ENCODE peak calls at places on chromosomes 2 and 18, in six cellular contexts. One of them, this sample, is unnamed.

GRCh38 chr18:76803814-76804213 is 18.5 kb upstream of the ZNF236 start:
- DNase-seq in stimulated activated CD8-positive, alpha-beta memory T cell treated with anti-CD3 and anti-CD28 coated beads, Interleukin-2, amount 100 ng/mL, for 1 hour: peak
- DNase-seq in GM23248: peak
- DNase-seq in stromal cell of bone marrow: peak
- DNase-seq in neural progenitor cell: peak
- DNase-seq in fibroblast of lung: peak
- DNase-seq in this sample: no peak

GRCh38 chr18:23912356-23912755 is 102.2 kb upstream of the TTC39C start:
- DNase-seq in stromal cell of bone marrow: peak
- DNase-seq in neural progenitor cell: no peak
- DNase-seq in GM23248: peak
- DNase-seq in fibroblast of lung: peak
- DNase-seq in stimulated activated CD8-positive, alpha-beta memory T cell treated with anti-CD3 and anti-CD28 coated beads, Interleukin-2, amount 100 ng/mL, for 1 hour: no peak
- DNase-seq in this sample: no peak

GRCh38 chr2:215311625-215312394 is at the start of gene ATIC:
- DNase-seq in GM23248: peak
- DNase-seq in stimulated activated CD8-positive, alpha-beta memory T cell treated with anti-CD3 and anti-CD28 coated beads, Interleukin-2, amount 100 ng/mL, for 1 hour: peak
- DNase-seq in neural progenitor cell: peak
- DNase-seq in stromal cell of bone marrow: peak
- DNase-seq in fibroblast of lung: peak
- DNase-seq in this sample: peak

GRCh38 chr2:168787782-168788376 is 14.6 kb upstream of the NOSTRIN start:
- DNase-seq in GM23248: no peak
- DNase-seq in fibroblast of lung: no peak
- DNase-seq in stromal cell of bone marrow: no peak
- DNase-seq in stimulated activated CD8-positive, alpha-beta memory T cell treated with anti-CD3 and anti-CD28 coated beads, Interleukin-2, amount 100 ng/mL, for 1 hour: no peak
- DNase-seq in neural progenitor cell: no peak
- DNase-seq in this sample: no peak

GRCh38 chr2:119123359-119123758 is 35.2 kb downstream of the C1QL2 start:
- DNase-seq in fibroblast of lung: no peak
- DNase-seq in stromal cell of bone marrow: no peak
- DNase-seq in GM23248: no peak
- DNase-seq in neural progenitor cell: peak
- DNase-seq in stimulated activated CD8-positive, alpha-beta memory T cell treated with anti-CD3 and anti-CD28 coated beads, Interleukin-2, amount 100 ng/mL, for 1 hour: no peak
- DNase-seq in this sample: no peak

GRCh38 chr2:44135771-44136170 is 32.9 kb upstream of the PPM1B start:
- DNase-seq in fibroblast of lung: peak
- DNase-seq in neural progenitor cell: no peak
- DNase-seq in GM23248: peak
- DNase-seq in stromal cell of bone marrow: peak
- DNase-seq in stimulated activated CD8-positive, alpha-beta memory T cell treated with anti-CD3 and anti-CD28 coated beads, Interleukin-2, amount 100 ng/mL, for 1 hour: no peak
- DNase-seq in this sample: no peak

GRCh38 chr2:200340527-200341224 is 34.2 kb downstream of the SPATS2L start:
- DNase-seq in fibroblast of lung: peak
- DNase-seq in neural progenitor cell: no peak
- DNase-seq in stromal cell of bone marrow: no peak
- DNase-seq in stimulated activated CD8-positive, alpha-beta memory T cell treated with anti-CD3 and anti-CD28 coated beads, Interleukin-2, amount 100 ng/mL, for 1 hour: no peak
- DNase-seq in GM23248: no peak
- DNase-seq in this sample: no peak

GRCh38 chr2:119486886-119487285 is 37.4 kb downstream of the SCTR start:
- DNase-seq in neural progenitor cell: no peak
- DNase-seq in stimulated activated CD8-positive, alpha-beta memory T cell treated with anti-CD3 and anti-CD28 coated beads, Interleukin-2, amount 100 ng/mL, for 1 hour: no peak
- DNase-seq in fibroblast of lung: peak
- DNase-seq in stromal cell of bone marrow: no peak
- DNase-seq in GM23248: peak
- DNase-seq in this sample: no peak

GRCh38 chr2:148887349-148888002 is 12.4 kb downstream of the KIF5C start:
- DNase-seq in stimulated activated CD8-positive, alpha-beta memory T cell treated with anti-CD3 and anti-CD28 coated beads, Interleukin-2, amount 100 ng/mL, for 1 hour: no peak
- DNase-seq in stromal cell of bone marrow: no peak
- DNase-seq in GM23248: peak
- DNase-seq in fibroblast of lung: no peak
- DNase-seq in neural progenitor cell: no peak
- DNase-seq in this sample: no peak

GRCh38 chr2:68569604-68570003 is 73.8 kb upstream of the PROKR1 start:
- DNase-seq in fibroblast of lung: peak
- DNase-seq in neural progenitor cell: no peak
- DNase-seq in GM23248: peak
- DNase-seq in stimulated activated CD8-positive, alpha-beta memory T cell treated with anti-CD3 and anti-CD28 coated beads, Interleukin-2, amount 100 ng/mL, for 1 hour: no peak
- DNase-seq in stromal cell of bone marrow: no peak
- DNase-seq in this sample: no peak

GRCh38 chr2:47321411-47322031 is 81.4 kb upstream of the MSH2 start:
- DNase-seq in neural progenitor cell: no peak
- DNase-seq in fibroblast of lung: peak
- DNase-seq in GM23248: no peak
- DNase-seq in stromal cell of bone marrow: no peak
- DNase-seq in stimulated activated CD8-positive, alpha-beta memory T cell treated with anti-CD3 and anti-CD28 coated beads, Interleukin-2, amount 100 ng/mL, for 1 hour: no peak
- DNase-seq in this sample: no peak

GRCh38 chr2:11227595-11227994 is 72.3 kb downstream of the SLC66A3 start:
- DNase-seq in stimulated activated CD8-positive, alpha-beta memory T cell treated with anti-CD3 and anti-CD28 coated beads, Interleukin-2, amount 100 ng/mL, for 1 hour: no peak
- DNase-seq in fibroblast of lung: no peak
- DNase-seq in GM23248: no peak
- DNase-seq in neural progenitor cell: no peak
- DNase-seq in stromal cell of bone marrow: no peak
- DNase-seq in this sample: no peak

GRCh38 chr2:66428986-66429612 is 5.8 kb upstream of the MEIS1 start:
- DNase-seq in neural progenitor cell: peak
- DNase-seq in stimulated activated CD8-positive, alpha-beta memory T cell treated with anti-CD3 and anti-CD28 coated beads, Interleukin-2, amount 100 ng/mL, for 1 hour: no peak
- DNase-seq in stromal cell of bone marrow: no peak
- DNase-seq in fibroblast of lung: peak
- DNase-seq in GM23248: peak
- DNase-seq in this sample: no peak

GRCh38 chr2:21467910-21468309 is 344.1 kb downstream of the TDRD15 start:
- DNase-seq in GM23248: no peak
- DNase-seq in stimulated activated CD8-positive, alpha-beta memory T cell treated with anti-CD3 and anti-CD28 coated beads, Interleukin-2, amount 100 ng/mL, for 1 hour: no peak
- DNase-seq in fibroblast of lung: peak
- DNase-seq in neural progenitor cell: no peak
- DNase-seq in stromal cell of bone marrow: no peak
- DNase-seq in this sample: no peak

GRCh38 chr18:62973689-62974088 is 258.3 kb downstream of the PHLPP1 start:
- DNase-seq in neural progenitor cell: no peak
- DNase-seq in stromal cell of bone marrow: no peak
- DNase-seq in GM23248: no peak
- DNase-seq in fibroblast of lung: no peak
- DNase-seq in stimulated activated CD8-positive, alpha-beta memory T cell treated with anti-CD3 and anti-CD28 coated beads, Interleukin-2, amount 100 ng/mL, for 1 hour: no peak
- DNase-seq in this sample: no peak

GRCh38 chr2:238287702-238288649 is at the start of gene PER2:
- DNase-seq in fibroblast of lung: peak
- DNase-seq in GM23248: peak
- DNase-seq in stromal cell of bone marrow: peak
- DNase-seq in neural progenitor cell: peak
- DNase-seq in stimulated activated CD8-positive, alpha-beta memory T cell treated with anti-CD3 and anti-CD28 coated beads, Interleukin-2, amount 100 ng/mL, for 1 hour: no peak
- DNase-seq in this sample: peak

GRCh38 chr2:29042581-29043075 is 31.7 kb downstream of the PCARE start:
- DNase-seq in neural progenitor cell: no peak
- DNase-seq in GM23248: no peak
- DNase-seq in fibroblast of lung: peak
- DNase-seq in stromal cell of bone marrow: no peak
- DNase-seq in stimulated activated CD8-positive, alpha-beta memory T cell treated with anti-CD3 and anti-CD28 coated beads, Interleukin-2, amount 100 ng/mL, for 1 hour: no peak
- DNase-seq in this sample: no peak

GRCh38 chr2:219381448-219381847 is 6.3 kb downstream of the DNPEP start:
- DNase-seq in stromal cell of bone marrow: no peak
- DNase-seq in neural progenitor cell: no peak
- DNase-seq in fibroblast of lung: no peak
- DNase-seq in stimulated activated CD8-positive, alpha-beta memory T cell treated with anti-CD3 and anti-CD28 coated beads, Interleukin-2, amount 100 ng/mL, for 1 hour: no peak
- DNase-seq in GM23248: no peak
- DNase-seq in this sample: no peak

GRCh38 chr18:11726556-11726955 is 37.5 kb downstream of the GNAL start:
- DNase-seq in stimulated activated CD8-positive, alpha-beta memory T cell treated with anti-CD3 and anti-CD28 coated beads, Interleukin-2, amount 100 ng/mL, for 1 hour: no peak
- DNase-seq in fibroblast of lung: no peak
- DNase-seq in stromal cell of bone marrow: no peak
- DNase-seq in neural progenitor cell: no peak
- DNase-seq in GM23248: no peak
- DNase-seq in this sample: peak

GRCh38 chr2:32946314-32947075 is at the start of gene LTBP1:
- DNase-seq in neural progenitor cell: peak
- DNase-seq in stromal cell of bone marrow: peak
- DNase-seq in stimulated activated CD8-positive, alpha-beta memory T cell treated with anti-CD3 and anti-CD28 coated beads, Interleukin-2, amount 100 ng/mL, for 1 hour: no peak
- DNase-seq in fibroblast of lung: peak
- DNase-seq in GM23248: peak
- DNase-seq in this sample: no peak

GRCh38 chr2:149129433-149129832 is 90.9 kb downstream of the LYPD6B start:
- DNase-seq in stimulated activated CD8-positive, alpha-beta memory T cell treated with anti-CD3 and anti-CD28 coated beads, Interleukin-2, amount 100 ng/mL, for 1 hour: no peak
- DNase-seq in GM23248: peak
- DNase-seq in stromal cell of bone marrow: no peak
- DNase-seq in neural progenitor cell: no peak
- DNase-seq in fibroblast of lung: peak
- DNase-seq in this sample: peak

GRCh38 chr18:47968721-47969120 is 38.3 kb upstream of the SMAD2 start:
- DNase-seq in fibroblast of lung: peak
- DNase-seq in stimulated activated CD8-positive, alpha-beta memory T cell treated with anti-CD3 and anti-CD28 coated beads, Interleukin-2, amount 100 ng/mL, for 1 hour: no peak
- DNase-seq in neural progenitor cell: peak
- DNase-seq in GM23248: peak
- DNase-seq in stromal cell of bone marrow: peak
- DNase-seq in this sample: no peak

GRCh38 chr18:29181151-29181901 is 1004.4 kb upstream of the CDH2 start:
- DNase-seq in neural progenitor cell: no peak
- DNase-seq in stimulated activated CD8-positive, alpha-beta memory T cell treated with anti-CD3 and anti-CD28 coated beads, Interleukin-2, amount 100 ng/mL, for 1 hour: no peak
- DNase-seq in GM23248: peak
- DNase-seq in fibroblast of lung: peak
- DNase-seq in stromal cell of bone marrow: peak
- DNase-seq in this sample: no peak

GRCh38 chr2:47076586-47077441 is 78.3 kb downstream of the STPG4 start:
- DNase-seq in stromal cell of bone marrow: peak
- DNase-seq in stimulated activated CD8-positive, alpha-beta memory T cell treated with anti-CD3 and anti-CD28 coated beads, Interleukin-2, amount 100 ng/mL, for 1 hour: no peak
- DNase-seq in fibroblast of lung: peak
- DNase-seq in GM23248: peak
- DNase-seq in neural progenitor cell: no peak
- DNase-seq in this sample: peak

GRCh38 chr18:56284319-56284718 is 354.1 kb downstream of the TXNL1 start:
- DNase-seq in stromal cell of bone marrow: no peak
- DNase-seq in GM23248: peak
- DNase-seq in neural progenitor cell: no peak
- DNase-seq in stimulated activated CD8-positive, alpha-beta memory T cell treated with anti-CD3 and anti-CD28 coated beads, Interleukin-2, amount 100 ng/mL, for 1 hour: no peak
- DNase-seq in fibroblast of lung: peak
- DNase-seq in this sample: no peak

GRCh38 chr2:30472326-30472725 is 25.3 kb downstream of the LCLAT1 start:
- DNase-seq in fibroblast of lung: no peak
- DNase-seq in stromal cell of bone marrow: no peak
- DNase-seq in neural progenitor cell: no peak
- DNase-seq in GM23248: peak
- DNase-seq in stimulated activated CD8-positive, alpha-beta memory T cell treated with anti-CD3 and anti-CD28 coated beads, Interleukin-2, amount 100 ng/mL, for 1 hour: no peak
- DNase-seq in this sample: no peak

GRCh38 chr2:155708052-155708451 is 624.5 kb downstream of the NR4A2 start:
- DNase-seq in fibroblast of lung: no peak
- DNase-seq in neural progenitor cell: no peak
- DNase-seq in GM23248: no peak
- DNase-seq in stimulated activated CD8-positive, alpha-beta memory T cell treated with anti-CD3 and anti-CD28 coated beads, Interleukin-2, amount 100 ng/mL, for 1 hour: no peak
- DNase-seq in stromal cell of bone marrow: no peak
- DNase-seq in this sample: no peak

GRCh38 chr2:16578081-16578480 is 87.6 kb downstream of the CYRIA start:
- DNase-seq in stromal cell of bone marrow: no peak
- DNase-seq in fibroblast of lung: no peak
- DNase-seq in stimulated activated CD8-positive, alpha-beta memory T cell treated with anti-CD3 and anti-CD28 coated beads, Interleukin-2, amount 100 ng/mL, for 1 hour: no peak
- DNase-seq in neural progenitor cell: no peak
- DNase-seq in GM23248: no peak
- DNase-seq in this sample: no peak

GRCh38 chr2:64632855-64633819 is 20.6 kb downstream of the SERTAD2 start:
- DNase-seq in neural progenitor cell: no peak
- DNase-seq in fibroblast of lung: no peak
- DNase-seq in stromal cell of bone marrow: no peak
- DNase-seq in stimulated activated CD8-positive, alpha-beta memory T cell treated with anti-CD3 and anti-CD28 coated beads, Interleukin-2, amount 100 ng/mL, for 1 hour: no peak
- DNase-seq in GM23248: peak
- DNase-seq in this sample: no peak

GRCh38 chr2:59282374-59283057 is 1041.4 kb upstream of the FANCL start:
- DNase-seq in GM23248: no peak
- DNase-seq in fibroblast of lung: no peak
- DNase-seq in stromal cell of bone marrow: no peak
- DNase-seq in stimulated activated CD8-positive, alpha-beta memory T cell treated with anti-CD3 and anti-CD28 coated beads, Interleukin-2, amount 100 ng/mL, for 1 hour: no peak
- DNase-seq in neural progenitor cell: no peak
- DNase-seq in this sample: no peak

GRCh38 chr2:108554530-108554929 is 20.3 kb downstream of the LIMS1 start:
- DNase-seq in stromal cell of bone marrow: no peak
- DNase-seq in fibroblast of lung: no peak
- DNase-seq in neural progenitor cell: no peak
- DNase-seq in GM23248: no peak
- DNase-seq in stimulated activated CD8-positive, alpha-beta memory T cell treated with anti-CD3 and anti-CD28 coated beads, Interleukin-2, amount 100 ng/mL, for 1 hour: no peak
- DNase-seq in this sample: no peak

GRCh38 chr2:237870754-237871651 is 11.6 kb downstream of the RAMP1 start:
- DNase-seq in stromal cell of bone marrow: no peak
- DNase-seq in GM23248: no peak
- DNase-seq in fibroblast of lung: no peak
- DNase-seq in neural progenitor cell: no peak
- DNase-seq in stimulated activated CD8-positive, alpha-beta memory T cell treated with anti-CD3 and anti-CD28 coated beads, Interleukin-2, amount 100 ng/mL, for 1 hour: no peak
- DNase-seq in this sample: no peak

GRCh38 chr18:55322176-55322735 is 265.7 kb downstream of the TCF4 start:
- DNase-seq in neural progenitor cell: peak
- DNase-seq in fibroblast of lung: peak
- DNase-seq in GM23248: peak
- DNase-seq in stimulated activated CD8-positive, alpha-beta memory T cell treated with anti-CD3 and anti-CD28 coated beads, Interleukin-2, amount 100 ng/mL, for 1 hour: no peak
- DNase-seq in stromal cell of bone marrow: peak
- DNase-seq in this sample: peak

GRCh38 chr2:33511141-33511540 is 34.7 kb downstream of the RASGRP3 start:
- DNase-seq in fibroblast of lung: peak
- DNase-seq in neural progenitor cell: no peak
- DNase-seq in GM23248: no peak
- DNase-seq in stimulated activated CD8-positive, alpha-beta memory T cell treated with anti-CD3 and anti-CD28 coated beads, Interleukin-2, amount 100 ng/mL, for 1 hour: no peak
- DNase-seq in stromal cell of bone marrow: no peak
- DNase-seq in this sample: no peak